ENCODE peak calls at places on chromosome 6, in seven cellular contexts. B is CD8-positive, alpha-beta memory T cell; W is mucosa of descending colon; T is neuronal stem cell; K is endothelial cell; H is stimulated activated CD4-positive, alpha-beta T cell treated with anti-CD3 and anti-CD28 coated beads, Interleukin-12 subunit alpha, Interleukin-12 subunit beta, amount 100 ng/mL, for 4 hours; F is A549. N is an unnamed sample.

GRCh38 chr6:132728616-132729015 is 14.8 kb upstream of the VNN1 start:
- DNase-seq in B (no peak), W (no peak), T (no peak), K (peak; percentile 11), H (no peak), F (peak; percentile 11), N (no peak)

GRCh38 chr6:29755295-29755871 is 32.1 kb downstream of the HLA-F start:
- DNase-seq in B (no peak), W (no peak), T (no peak), K (no peak), H (no peak), F (no peak), N (no peak)

GRCh38 chr6:153989989-153990388 is 49.1 kb upstream of the OPRM1 start:
- DNase-seq in B (no peak), W (no peak), T (no peak), K (no peak), H (no peak), F (no peak), N (no peak)

GRCh38 chr6:154580397-154581135 is 70.1 kb upstream of the CNKSR3 start:
- DNase-seq in B (no peak), W (no peak), T (no peak), K (no peak), H (no peak), F (no peak), N (no peak)

GRCh38 chr6:37696220-37696840 is 1.4 kb downstream of the MDGA1 start:
- DNase-seq in B (no peak), W (no peak), T (no peak), K (peak; percentile 48), H (peak; percentile 23), F (no peak), N (peak; percentile 74)

GRCh38 chr6:7237653-7238190 is 75.3 kb downstream of the SSR1 start:
- DNase-seq in B (no peak), W (no peak), T (no peak), K (no peak), H (no peak), F (no peak), N (no peak)

GRCh38 chr6:44663860-44664584 is 276.5 kb downstream of the CDC5L start:
- DNase-seq in B (no peak), W (no peak), T (no peak), K (no peak), H (no peak), F (no peak), N (no peak)

GRCh38 chr6:106591111-106591825 is 38.0 kb downstream of the RTN4IP1 start:
- DNase-seq in B (no peak), W (no peak), T (no peak), K (no peak), H (no peak), F (peak; percentile 16), N (peak; percentile 65)

GRCh38 chr6:4384638-4385036 is 249.3 kb upstream of the ECI2 start:
- DNase-seq in B (no peak), W (no peak), T (no peak), K (no peak), H (no peak), F (no peak), N (no peak)

GRCh38 chr6:167279766-167280440 is 11.2 kb upstream of the UNC93A start:
- DNase-seq in B (no peak), W (no peak), T (no peak), K (no peak), H (no peak), F (no peak), N (no peak)

GRCh38 chr6:6315660-6316059 is 4.8 kb downstream of the F13A1 start:
- DNase-seq in B (no peak), W (no peak), T (peak; percentile 44), K (peak; percentile 52), H (peak; percentile 5), F (peak; percentile 40), N (peak; percentile 63)

GRCh38 chr6:112017169-112017568 is 36.7 kb upstream of the CCN6 start:
- DNase-seq in B (no peak), W (no peak), T (no peak), K (no peak), H (no peak), F (no peak), N (peak; percentile 18)

GRCh38 chr6:109007521-109007920 is 87.1 kb downstream of the SESN1 start:
- DNase-seq in B (no peak), W (no peak), T (no peak), K (no peak), H (no peak), F (no peak), N (no peak)

GRCh38 chr6:144581807-144582537 is 296.8 kb downstream of the UTRN start:
- DNase-seq in B (no peak), W (no peak), T (peak; percentile 11), K (peak; percentile 23), H (no peak), F (peak; percentile 25), N (peak; percentile 19)

GRCh38 chr6:125631165-125631564 is 118.3 kb upstream of the HEY2 start:
- DNase-seq in B (no peak), W (no peak), T (no peak), K (no peak), H (no peak), F (no peak), N (no peak)

GRCh38 chr6:116397960-116398359 is 27.2 kb downstream of the DSE start:
- DNase-seq in B (no peak), W (no peak), T (no peak), K (no peak), H (no peak), F (no peak), N (no peak)

GRCh38 chr6:74574794-74575193 is 631.1 kb downstream of the COL12A1 start:
- DNase-seq in B (no peak), W (no peak), T (no peak), K (no peak), H (no peak), F (peak; percentile 50), N (no peak)

N was measured in Daoy.